ENCODE peak calls at places on chromosomes 6 and 20, in six cellular contexts. B is choroid plexus epithelial cell, R is stomach, X is IMR-90, A is testis, N is mucosa of descending colon. K is an unnamed sample.

GRCh38 chr20:31572042-31572700 is 32.9 kb upstream of the ID1 start:
- DNase-seq in B (no peak), R (no peak), X (no peak), A (no peak), N (no peak), K (no peak)

GRCh38 chr6:57195457-57195856 is 23.3 kb downstream of the BAG2 start:
- DNase-seq in B (no peak), R (no peak), X (peak; percentile 34), A (no peak), N (no peak), K (no peak)

GRCh38 chr6:128311944-128312570 is 208.3 kb downstream of the PTPRK start:
- DNase-seq in B (no peak), R (no peak), X (no peak), A (no peak), N (no peak), K (no peak)

GRCh38 chr6:34487536-34487935 is 21.7 kb downstream of the PACSIN1 start:
- DNase-seq in B (no peak), R (no peak), X (no peak), A (no peak), N (no peak), K (no peak)

GRCh38 chr6:80142586-80142985 is 36.1 kb downstream of the BCKDHB start:
- DNase-seq in B (peak; percentile 41), R (no peak), X (peak; percentile 19), A (no peak), N (no peak), K (peak; percentile 16)

GRCh38 chr6:124073021-124073420 is 269.4 kb downstream of the NKAIN2 start:
- DNase-seq in B (peak; percentile 66), R (no peak), X (no peak), A (peak; percentile 13), N (no peak), K (no peak)

GRCh38 chr20:59123011-59123676 is 40.5 kb upstream of the ZNF831 start:
- DNase-seq in B (no peak), R (no peak), X (no peak), A (no peak), N (no peak), K (no peak)

GRCh38 chr6:129500958-129501381 is 209.0 kb downstream of the ARHGAP18 start:
- DNase-seq in B (peak; percentile 85), R (no peak), X (peak; percentile 7), A (no peak), N (no peak), K (peak; percentile 62)

GRCh38 chr6:87588756-87589407 is 905 bp downstream of the RARS2 start:
- DNase-seq in B (no peak), R (no peak), X (no peak), A (no peak), N (no peak), K (peak; percentile 51)

GRCh38 chr6:132218063-132218696 is 183.1 kb downstream of the MOXD1 start:
- DNase-seq in B (peak; percentile 79), R (no peak), X (peak; percentile 68), A (no peak), N (no peak), K (peak; percentile 48)

GRCh38 chr20:58829531-58829941 is 21.2 kb downstream of the GNAS-AS1 start:
- DNase-seq in B (peak; percentile 34), R (no peak), X (peak; percentile 4), A (no peak), N (no peak), K (peak; percentile 18)

GRCh38 chr20:58542411-58543095 is 27.4 kb upstream of the APCDD1L start:
- DNase-seq in B (no peak), R (peak; percentile 25), X (peak; percentile 36), A (peak; percentile 9), N (no peak), K (peak; percentile 63)

GRCh38 chr20:41428285-41428684 is 61.7 kb upstream of the EMILIN3 start:
- DNase-seq in B (peak; percentile 91), R (no peak), X (peak; percentile 86), A (no peak), N (no peak), K (peak; percentile 66)

GRCh38 chr20:25439328-25439727 is 31.9 kb downstream of the GINS1 start:
- DNase-seq in B (no peak), R (no peak), X (no peak), A (no peak), N (no peak), K (no peak)

GRCh38 chr20:48480391-48480790 is 347.4 kb downstream of the PREX1 start:
- DNase-seq in B (no peak), R (no peak), X (no peak), A (no peak), N (no peak), K (no peak)

GRCh38 chr20:17066955-17067354 is 159.9 kb upstream of the PCSK2 start:
- DNase-seq in B (no peak), R (no peak), X (peak; percentile 4), A (no peak), N (no peak), K (no peak)

GRCh38 chr6:15945593-15946159 is 183.2 kb upstream of the MYLIP start:
- DNase-seq in B (peak; percentile 61), R (no peak), X (peak; percentile 4), A (no peak), N (no peak), K (peak; percentile 40)

GRCh38 chr6:126826315-126826714 is 292.2 kb upstream of the RSPO3 start:
- DNase-seq in B (peak; percentile 44), R (no peak), X (peak; percentile 28), A (no peak), N (no peak), K (no peak)

GRCh38 chr6:37897321-37897720 is 77.8 kb downstream of the ZFAND3 start:
- DNase-seq in B (peak; percentile 52), R (no peak), X (peak; percentile 60), A (no peak), N (no peak), K (peak; percentile 49)

GRCh38 chr6:168134399-168135201 is 55.6 kb upstream of the FRMD1 start:
- DNase-seq in B (no peak), R (no peak), X (no peak), A (no peak), N (no peak), K (no peak)

GRCh38 chr20:6698056-6698455 is 69.4 kb upstream of the BMP2 start:
- DNase-seq in B (peak; percentile 13), R (peak; percentile 36), X (no peak), A (no peak), N (no peak), K (no peak)

GRCh38 chr20:59752101-59752586 is 147.8 kb downstream of the PHACTR3 start:
- DNase-seq in B (no peak), R (no peak), X (no peak), A (no peak), N (no peak), K (no peak)

DNA sequence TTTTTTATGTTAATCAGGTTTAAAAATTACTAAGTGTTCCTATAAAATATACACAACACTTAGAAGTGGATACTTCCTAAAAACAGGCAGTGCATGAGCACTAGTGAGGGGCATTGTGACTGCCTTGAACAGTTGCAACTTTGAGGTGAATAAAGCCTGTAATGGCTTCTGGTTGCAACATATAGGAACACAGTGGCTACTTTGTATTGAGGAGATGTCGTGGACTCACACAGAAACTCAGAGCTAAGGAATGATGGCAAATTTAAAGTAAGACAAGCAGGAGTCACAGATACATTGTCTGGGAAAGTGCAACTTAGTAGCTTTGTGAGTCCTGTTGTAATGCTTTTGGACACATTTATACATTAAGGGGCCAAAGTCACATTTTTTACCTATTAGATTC is 856 bp upstream of the HLA-A start:
- DNase-seq in B (no peak), R (no peak), X (peak; percentile 56), A (peak; percentile 67), N (no peak), K (peak; percentile 32)
- H3K4me3 ChIP-seq in B (no peak overlapping the region), R (peak overlapping the region; percentile 71), X (no peak overlapping the region), A (peak overlapping the region; percentile 71), N (no peak overlapping the region), K (peak overlapping the region; percentile 66)

DNA sequence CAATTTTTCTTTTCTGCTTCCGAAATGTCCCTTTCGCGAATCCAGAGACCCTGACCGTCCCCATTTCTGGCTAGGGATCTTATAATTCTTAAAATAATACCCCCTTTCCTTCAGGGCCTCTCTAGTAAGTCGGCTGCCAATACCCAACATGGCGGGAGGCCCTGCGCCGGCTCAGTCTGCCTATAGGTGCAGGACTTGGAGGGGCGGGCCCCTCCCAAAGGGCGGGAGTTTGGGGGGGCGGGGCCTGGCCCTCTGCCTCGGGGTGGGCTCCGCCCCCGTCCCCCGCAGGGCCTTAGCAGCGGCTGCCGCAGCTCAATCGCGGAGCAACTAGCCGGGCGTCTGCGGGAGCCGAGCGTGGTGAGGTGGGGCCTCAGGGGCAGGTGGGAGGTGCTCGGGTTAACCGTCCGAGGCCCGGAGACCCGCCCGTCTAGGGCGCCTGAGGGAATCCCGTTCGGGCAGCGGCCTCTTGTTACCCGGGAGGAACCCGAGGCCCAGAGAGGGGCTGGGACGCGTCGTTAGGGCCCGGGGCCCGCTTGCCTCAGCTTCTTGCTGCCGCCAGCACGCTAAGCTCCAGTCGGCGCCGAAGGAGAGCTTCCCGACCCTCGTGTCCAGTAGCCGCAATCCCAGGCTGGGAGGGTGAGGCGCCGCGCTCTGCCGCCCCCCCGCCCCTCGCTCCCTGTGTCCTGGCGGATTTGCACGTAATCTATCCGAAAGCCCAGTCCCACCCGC is at the start of gene CEP250:
- DNase-seq in B (peak; percentile 97), R (peak; percentile 95), X (peak; percentile 92), A (peak; percentile 96), N (peak; percentile 96), K (peak; percentile 87)
- TF ChIP-seq CTCF in B (no peak), R (peak; percentile 8), X (no peak), A (no peak), N (no peak), K (no peak)

DNA sequence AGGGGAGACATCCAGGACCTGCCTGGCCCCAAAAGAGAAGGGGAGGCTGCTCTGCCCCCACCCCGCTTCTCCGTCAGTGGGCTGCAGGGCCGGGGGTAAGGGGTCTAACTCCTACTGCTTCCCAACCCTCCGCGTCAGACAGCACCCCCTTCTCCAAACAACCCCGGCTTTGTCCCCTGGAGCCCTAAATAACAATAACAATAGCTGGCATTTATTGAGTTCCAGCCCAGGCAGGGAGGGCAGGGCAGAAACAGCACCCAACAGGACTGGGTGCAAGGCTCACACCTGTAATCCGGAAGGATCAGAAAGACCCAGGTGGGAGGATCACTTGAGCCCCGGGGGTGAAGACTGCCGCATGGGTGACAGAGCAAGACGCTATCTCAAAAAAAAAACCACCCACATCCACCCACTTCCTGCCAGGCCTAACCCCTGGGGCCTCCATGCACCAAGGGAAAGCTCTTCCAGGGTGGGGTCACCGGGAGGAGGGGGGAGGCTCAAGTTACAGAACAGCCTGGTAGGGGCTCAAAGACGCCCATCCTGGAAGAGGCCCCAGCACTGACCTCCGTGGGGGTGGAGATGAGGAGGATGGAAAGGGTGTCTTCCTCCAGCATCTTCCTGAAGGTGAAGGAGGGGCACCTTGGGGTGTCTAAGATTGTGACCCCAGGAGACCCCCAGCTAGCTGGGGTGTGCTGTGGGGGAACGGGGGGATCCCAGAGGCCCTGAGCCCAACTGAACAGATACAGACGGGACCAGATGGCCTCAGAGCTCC is 1.3 kb upstream of the FNDC11 start:
- DNase-seq in B (no peak), R (no peak), X (no peak), A (no peak), N (no peak), K (no peak)
- H3K4me3 ChIP-seq in B (no peak overlapping the region), R (no peak overlapping the region), X (no peak overlapping the region), A (no peak overlapping the region), N (no peak overlapping the region), K (no peak overlapping the region)

DNA sequence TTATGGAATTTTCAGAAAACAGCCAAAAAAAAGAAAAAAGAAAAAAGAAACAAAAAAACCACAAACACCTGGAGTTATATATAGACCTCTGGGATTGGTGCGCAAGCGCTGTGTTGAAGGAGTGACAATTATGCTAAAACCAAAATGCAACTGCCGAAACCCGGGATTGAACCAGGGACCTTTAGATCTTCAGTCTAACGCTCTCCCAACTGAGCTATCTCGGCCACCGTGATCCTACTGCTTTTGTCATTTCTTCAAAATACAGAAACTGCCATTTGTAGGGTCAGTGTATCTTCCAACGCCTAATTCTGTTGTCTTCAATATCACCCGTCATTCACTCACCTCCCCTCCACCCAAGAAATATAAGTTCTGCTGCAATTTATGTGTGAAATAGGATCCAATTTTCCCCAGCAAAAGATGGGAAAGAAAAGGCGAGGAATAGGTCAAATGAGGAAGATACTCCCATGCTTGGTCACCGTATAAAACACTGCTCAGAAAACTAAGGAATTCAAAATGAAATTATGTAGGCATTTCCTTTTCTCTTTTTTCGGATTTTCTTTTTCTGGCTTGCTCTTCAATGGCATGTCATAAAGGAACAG is 116.0 kb downstream of the TRIM27 start:
- DNase-seq in B (peak; percentile 64), R (no peak), X (peak; percentile 69), A (peak; percentile 48), N (no peak), K (peak; percentile 77)
- TF ChIP-seq CTCF in B (no peak), R (no peak), X (no peak), A (no peak), N (no peak), K (no peak)

K was measured in fibroblast of mammary gland.